ENCODE peak calls at places on chromosomes 6 and 20, in nine cellular contexts. I is mucosa of descending colon, F is fibroblast of lung, U is omental fat pad, Z is body of pancreas, P is BE2C, W is activated B cell treated with CpG ODN at 0.5 μM for 24 hours, R is lung, E is WERI-Rb-1. G is an unnamed sample.

GRCh38 chr6:83474309-83474708 is 38.0 kb upstream of the PRSS35 start:
- DNase-seq in I (peak; percentile 58), F (peak; percentile 1), U (no peak), Z (no peak), P (no peak), W (no peak), R (no peak), E (no peak), G (no peak)

GRCh38 chr6:106097368-106098231 is 11.5 kb downstream of the PRDM1 start:
- DNase-seq in I (peak; percentile 65), F (peak; percentile 58), U (no peak), Z (no peak), P (no peak), W (no peak), R (no peak), E (no peak), G (peak; percentile 70)

GRCh38 chr6:168181316-168181715 is 102.3 kb upstream of the FRMD1 start:
- DNase-seq in I (peak; percentile 1), F (no peak), U (no peak), Z (no peak), P (no peak), W (no peak), R (no peak), E (no peak), G (no peak)

GRCh38 chr20:9140172-9140760 is 71.4 kb downstream of the PLCB4 start:
- DNase-seq in I (no peak), F (peak; percentile 11), U (no peak), Z (no peak), P (no peak), W (no peak), R (no peak), E (no peak), G (no peak)

GRCh38 chr6:130473886-130474285 is 108.1 kb downstream of the TMEM200A start:
- DNase-seq in I (no peak), F (peak; percentile 80), U (no peak), Z (no peak), P (no peak), W (no peak), R (no peak), E (no peak), G (peak; percentile 12)

GRCh38 chr6:30818426-30818841 is 65.9 kb upstream of the DDR1 start:
- DNase-seq in I (no peak), F (peak; percentile 84), U (no peak), Z (no peak), P (no peak), W (no peak), R (no peak), E (no peak), G (peak; percentile 63)

GRCh38 chr20:57627339-57627738 is 7.1 kb upstream of the ZBP1 start:
- DNase-seq in I (no peak), F (no peak), U (no peak), Z (no peak), P (no peak), W (no peak), R (no peak), E (no peak), G (no peak)

GRCh38 chr6:39090036-39090435 is 24.9 kb downstream of the SAYSD1 start:
- DNase-seq in I (no peak), F (no peak), U (no peak), Z (no peak), P (no peak), W (no peak), R (no peak), E (no peak), G (no peak)

GRCh38 chr6:45746046-45746445 is 269.6 kb downstream of the CLIC5 start:
- DNase-seq in I (no peak), F (peak; percentile 97), U (no peak), Z (no peak), P (no peak), W (no peak), R (no peak), E (no peak), G (no peak)

GRCh38 chr6:139329224-139329623 is 37.4 kb upstream of the TXLNB start:
- DNase-seq in I (no peak), F (no peak), U (no peak), Z (no peak), P (no peak), W (no peak), R (no peak), E (no peak), G (no peak)

GRCh38 chr6:105894556-105894955 is 191.6 kb upstream of the PRDM1 start:
- DNase-seq in I (no peak), F (no peak), U (no peak), Z (no peak), P (no peak), W (no peak), R (no peak), E (no peak), G (no peak)

GRCh38 chr6:1995521-1996110 is 249.8 kb downstream of the GMDS start:
- DNase-seq in I (no peak), F (peak; percentile 53), U (no peak), Z (no peak), P (no peak), W (no peak), R (no peak), E (no peak), G (no peak)

GRCh38 chr20:19456600-19457390 is 244.4 kb downstream of the SLC24A3 start:
- DNase-seq in I (no peak), F (no peak), U (no peak), Z (no peak), P (no peak), W (no peak), R (no peak), E (no peak), G (no peak)

GRCh38 chr6:82259389-82259788 is 11.8 kb upstream of the IBTK start:
- DNase-seq in I (no peak), F (no peak), U (no peak), Z (no peak), P (no peak), W (no peak), R (no peak), E (no peak), G (no peak)

GRCh38 chr6:13250703-13251102 is 77.6 kb downstream of the TBC1D7 start:
- DNase-seq in I (no peak), F (no peak), U (no peak), Z (no peak), P (no peak), W (no peak), R (no peak), E (no peak), G (no peak)

GRCh38 chr6:141421378-141421777 is 711.3 kb upstream of the GJE1 start:
- DNase-seq in I (no peak), F (peak; percentile 89), U (no peak), Z (no peak), P (no peak), W (no peak), R (no peak), E (no peak), G (peak; percentile 23)

GRCh38 chr6:70304611-70305010 is 1.7 kb upstream of the COL9A1 start:
- DNase-seq in I (no peak), F (no peak), U (no peak), Z (no peak), P (no peak), W (no peak), R (no peak), E (no peak), G (no peak)

GRCh38 chr20:49676581-49677291 is 36.9 kb downstream of the B4GALT5 start:
- DNase-seq in I (peak; percentile 66), F (peak; percentile 78), U (no peak), Z (no peak), P (no peak), W (no peak), R (peak; percentile 48), E (no peak), G (no peak)

GRCh38 chr6:125183391-125183790 is 29.8 kb downstream of the TPD52L1 start:
- DNase-seq in I (no peak), F (peak; percentile 92), U (no peak), Z (no peak), P (no peak), W (no peak), R (no peak), E (no peak), G (no peak)

GRCh38 chr20:58710481-58711265 is 18.1 kb downstream of the NPEPL1 start:
- DNase-seq in I (no peak), F (no peak), U (no peak), Z (no peak), P (no peak), W (no peak), R (peak; percentile 28), E (no peak), G (no peak)

GRCh38 chr6:108171291-108171917 is 5.6 kb downstream of the NR2E1 start:
- DNase-seq in I (no peak), F (no peak), U (no peak), Z (no peak), P (no peak), W (no peak), R (no peak), E (no peak), G (no peak)

GRCh38 chr6:131929227-131929626 is 21.9 kb downstream of the CCN2 start:
- DNase-seq in I (no peak), F (no peak), U (no peak), Z (no peak), P (no peak), W (no peak), R (no peak), E (peak; percentile 8), G (no peak)
- TF ChIP-seq CTCF in I (no peak), F (peak; percentile 1), U (no peak), Z (no peak), P (no peak), W (no peak), R (no peak), E (peak; percentile 26), G (no peak)

GRCh38 chr6:25556516-25556915 is 95.5 kb upstream of the SCGN start:
- DNase-seq in I (peak; percentile 95), F (peak; percentile 59), U (peak; percentile 91), Z (peak; percentile 83), P (peak; percentile 86), W (peak; percentile 47), R (peak; percentile 70), E (peak; percentile 90), G (peak; percentile 44)
- TF ChIP-seq CTCF in I (peak; percentile 73), F (peak; percentile 92), U (no peak), Z (peak; percentile 53), P (peak; percentile 94), W (peak; percentile 90), R (peak; percentile 64), E (peak; percentile 92), G (peak; percentile 87)

GRCh38 chr20:63224272-63225081 is 8.5 kb upstream of the YTHDF1 start:
- DNase-seq in I (no peak), F (peak; percentile 77), U (no peak), Z (peak; percentile 54), P (peak; percentile 76), W (no peak), R (no peak), E (peak; percentile 80), G (no peak)
- TF ChIP-seq CTCF in I (no peak), F (peak; percentile 29), U (no peak), Z (no peak), P (peak; percentile 43), W (no peak), R (no peak), E (peak; percentile 58), G (peak; percentile 21)

GRCh38 chr6:112503210-112503609 is 156.1 kb downstream of the RFPL4B start:
- DNase-seq in I (no peak), F (peak; percentile 53), U (no peak), Z (no peak), P (no peak), W (no peak), R (no peak), E (no peak), G (no peak)

GRCh38 chr6:112501705-112502104 is 154.6 kb downstream of the RFPL4B start:
- DNase-seq in I (peak; percentile 1), F (peak; percentile 69), U (no peak), Z (no peak), P (peak; percentile 84), W (no peak), R (no peak), E (no peak), G (no peak)

GRCh38 chr6:112502348-112503130 is 155.4 kb downstream of the RFPL4B start:
- DNase-seq in I (no peak), F (peak; percentile 47), U (no peak), Z (no peak), P (no peak), W (no peak), R (no peak), E (no peak), G (no peak)
- TF ChIP-seq CTCF in I (no peak), F (peak; percentile 36), U (no peak), Z (no peak), P (peak; percentile 50), W (no peak), R (no peak), E (no peak), G (peak; percentile 40)

G was measured in AG09319.